ENCODE peak calls at places on chromosome 10, in nine cellular contexts. C is kidney, Y is tibial artery, Z is heart right ventricle, O is HL-60, R is pancreas, U is Panc1, L is fibroblast of mammary gland, M is fibroblast of lung. T is an unnamed sample.

GRCh38 chr10:117254774-117255735 is 14.1 kb downstream of the SLC18A2 start:
- DNase-seq in O (no peak), M (no peak), Z (no peak), Y (no peak), U (no peak), R (no peak), C (no peak), L (no peak), T (no peak)

GRCh38 chr10:80509403-80510161 is 28.1 kb upstream of the SH2D4B start:
- DNase-seq in Y (peak), L (peak), O (no peak), Z (peak), R (no peak), M (peak), C (peak), U (no peak), T (peak)

GRCh38 chr10:100829933-100830727 is 82.6 kb upstream of the SLF2 start:
- DNase-seq in C (no peak), R (no peak), Z (no peak), O (no peak), Y (no peak), U (no peak), L (no peak), M (no peak), T (no peak)

GRCh38 chr10:70528726-70529362 is 50.3 kb downstream of the PALD1 start:
- DNase-seq in L (peak), Y (no peak), C (no peak), R (no peak), Z (peak), M (peak), O (peak), U (no peak), T (no peak)

GRCh38 chr10:113261130-113261529 is 291.7 kb upstream of the HABP2 start:
- DNase-seq in R (no peak), U (no peak), L (no peak), C (no peak), M (no peak), Y (no peak), Z (no peak), O (no peak), T (no peak)

GRCh38 chr10:6774406-6774805 is 194.3 kb upstream of the PRKCQ start:
- DNase-seq in U (no peak), R (no peak), C (no peak), L (no peak), M (peak), O (no peak), Y (no peak), Z (no peak), T (no peak)

GRCh38 chr10:95121904-95122303 is 52.6 kb upstream of the CYP2C8 start:
- DNase-seq in M (no peak), Y (no peak), L (peak), Z (no peak), R (peak), U (no peak), O (no peak), C (no peak), T (no peak)

GRCh38 chr10:131059881-131060280 is 251.6 kb downstream of the TCERG1L start:
- DNase-seq in L (no peak), C (no peak), M (no peak), U (no peak), O (no peak), Z (no peak), R (no peak), Y (no peak), T (no peak)

DNA sequence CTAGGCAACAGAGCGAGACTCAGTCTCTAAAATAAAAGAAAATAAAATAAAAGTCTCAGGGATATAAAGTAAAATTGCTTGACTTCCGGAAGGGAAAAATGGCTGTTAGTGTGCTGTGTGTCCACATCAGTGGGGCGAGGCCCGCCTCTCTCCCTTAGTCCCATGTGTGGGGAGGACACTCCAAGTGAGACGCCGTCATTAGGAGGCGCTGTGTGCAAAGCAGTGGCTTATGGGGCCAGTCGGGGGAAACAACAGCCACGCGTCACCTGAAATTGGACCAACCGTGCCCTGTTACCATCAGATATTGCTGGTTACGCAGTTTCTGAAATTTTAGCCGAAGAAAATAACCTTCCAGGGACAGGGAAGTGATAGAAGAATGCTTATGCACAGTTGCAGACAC is 15.8 kb downstream of the SFXN4 start:
- DNase-seq in R (no peak), U (no peak), C (no peak), O (no peak), L (no peak), M (no peak), Z (no peak), Y (peak), T (no peak)
- TF ChIP-seq CTCF in R (no peak), U (no peak), C (no peak), O (no peak), L (no peak), M (no peak), Z (no peak), Y (no peak), T (peak)

GRCh38 chr10:25933653-25934608 is at the start of gene MYO3A:
- DNase-seq in Z (no peak), C (peak), U (no peak), M (no peak), Y (peak), O (no peak), R (peak), L (no peak), T (no peak)
- H3K4me3 ChIP-seq in Z (peak), C (peak), U (peak), M (no peak), Y (peak), O (no peak), R (peak), L (no peak), T (no peak)

DNA sequence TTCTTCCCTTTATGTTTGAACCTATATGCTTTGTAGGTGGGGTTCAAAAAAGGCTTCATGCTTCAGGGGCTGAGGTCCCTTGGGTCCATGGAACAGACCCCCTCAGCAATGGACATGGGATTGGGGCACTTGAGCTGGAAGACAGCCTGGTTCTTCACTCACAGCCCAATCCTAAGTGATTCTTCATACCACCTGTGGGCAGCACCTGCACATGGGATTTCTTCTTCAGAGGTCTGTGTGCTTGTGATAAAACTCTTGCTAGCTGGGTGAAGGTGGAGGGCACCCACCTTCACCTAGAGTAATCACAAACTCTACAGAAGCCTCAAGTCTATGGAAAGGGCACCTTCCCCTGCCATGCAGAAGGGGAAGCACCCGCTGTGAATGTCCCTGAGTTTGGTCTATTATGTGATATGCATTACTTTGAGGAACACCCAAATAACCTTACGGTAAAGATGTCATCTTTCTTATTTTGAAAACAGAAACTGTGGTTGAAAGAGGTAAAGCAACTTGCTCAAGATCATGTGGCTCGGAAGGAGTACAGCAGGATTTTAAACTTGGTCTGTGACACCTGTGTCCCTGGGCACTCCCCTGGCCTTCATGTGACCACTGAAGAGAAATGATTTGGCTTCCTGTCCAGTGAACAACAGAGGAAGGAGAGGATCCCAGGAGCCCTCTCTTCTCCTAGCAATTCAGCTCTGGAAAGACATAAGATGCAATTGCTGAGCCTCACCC is 469.5 kb upstream of the ZMIZ1 start:
- DNase-seq in O (no peak), R (no peak), Y (no peak), L (no peak), M (no peak), U (no peak), C (no peak), Z (no peak), T (no peak)
- TF ChIP-seq CTCF in O (no peak), R (no peak), Y (no peak), L (no peak), M (no peak), U (no peak), C (peak), Z (no peak), T (no peak)

DNA sequence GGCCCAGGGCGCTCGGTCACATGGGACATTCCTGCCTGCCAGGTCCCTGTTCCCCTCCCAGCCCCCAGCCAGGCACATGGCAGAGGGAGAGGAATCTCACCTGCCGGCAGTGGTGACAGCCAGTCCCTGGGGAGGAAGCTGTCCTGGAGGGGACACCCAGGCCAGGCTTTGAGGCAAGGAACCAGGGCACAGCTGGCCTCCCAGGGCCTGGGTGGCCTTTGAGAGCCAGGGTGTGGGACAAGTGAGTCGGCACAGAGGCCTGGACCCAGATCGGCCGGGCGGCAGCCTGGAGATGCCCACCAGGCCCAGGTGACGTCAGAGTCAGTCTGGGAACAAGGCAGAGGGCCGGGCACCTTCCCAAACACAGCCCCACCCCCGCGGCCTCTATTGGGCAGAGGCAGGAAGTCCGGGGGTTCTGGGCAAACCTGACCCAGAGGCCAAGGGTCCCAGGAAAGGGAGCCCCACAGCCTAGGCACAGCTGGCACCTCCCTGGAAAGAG is 65.0 kb upstream of the CFAP46 start:
- DNase-seq in R (no peak), O (no peak), L (no peak), U (no peak), M (no peak), Y (no peak), Z (no peak), C (peak), T (no peak)
- H3K4me3 ChIP-seq in R (no peak), O (no peak), L (no peak), U (no peak), M (no peak), Y (no peak), Z (no peak), C (no peak), T (no peak)

DNA sequence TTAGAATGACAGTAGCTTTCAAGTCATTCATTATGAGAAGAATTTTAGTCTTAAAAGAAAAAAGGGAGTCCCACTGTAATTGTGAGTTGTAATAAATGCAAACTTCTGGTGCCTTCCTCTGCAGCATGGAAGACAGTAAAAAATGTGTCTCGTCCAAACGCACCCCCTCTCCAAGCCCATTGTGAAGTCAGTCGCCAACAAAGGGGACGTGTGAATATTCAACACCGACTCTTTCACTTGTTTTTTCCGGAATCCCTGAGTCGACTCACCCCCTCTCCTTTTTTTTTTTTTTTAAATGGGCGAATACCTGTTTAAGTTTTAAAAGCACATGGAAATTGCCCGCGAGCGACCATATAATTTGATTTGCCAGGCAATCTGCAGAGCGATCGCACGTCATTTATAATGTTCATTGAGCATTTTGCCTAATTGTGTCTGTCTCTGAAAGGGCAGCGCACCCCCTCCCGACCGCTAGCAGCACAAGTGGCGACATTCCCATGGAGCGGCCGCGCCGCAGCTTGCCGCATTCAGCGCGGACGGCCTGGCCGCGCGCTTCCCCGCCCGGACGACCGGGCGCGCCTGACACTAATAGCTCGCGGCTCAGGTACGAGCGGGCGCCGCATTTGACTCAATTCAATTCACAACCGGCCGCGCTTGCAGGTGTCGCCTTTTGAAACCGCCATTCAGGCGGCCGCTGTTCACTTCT is 19.1 kb upstream of the PTF1A start:
- DNase-seq in U (no peak), O (no peak), M (no peak), R (peak), Y (no peak), L (no peak), C (no peak), Z (no peak), T (no peak)
- TF ChIP-seq CTCF in U (no peak), O (no peak), M (no peak), R (no peak), Y (no peak), L (no peak), C (no peak), Z (no peak), T (no peak)

DNA sequence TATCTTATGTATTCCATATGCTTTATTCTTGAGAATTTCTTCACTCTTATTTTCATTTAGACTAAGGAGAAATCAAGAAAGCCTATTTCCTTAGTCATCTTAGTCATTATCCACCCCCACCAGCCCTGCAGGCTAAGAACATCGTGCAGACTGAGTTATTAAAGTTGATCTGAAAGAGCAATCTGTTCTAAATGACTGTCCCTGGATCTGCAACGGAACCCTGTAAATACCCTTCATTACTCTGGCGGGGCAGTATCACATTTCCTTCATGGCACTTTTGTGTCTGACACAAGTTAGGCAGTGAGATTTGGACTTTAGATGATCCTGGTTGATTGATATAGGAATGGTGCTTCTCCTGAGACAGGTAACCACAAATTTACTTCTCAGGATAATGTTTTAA is 3.5 kb upstream of the MYPN start:
- DNase-seq in Y (no peak), L (peak), Z (no peak), U (peak), R (no peak), O (no peak), M (peak), C (no peak), T (peak)
- H3K4me3 ChIP-seq in Y (no peak), L (peak), Z (no peak), U (peak), R (no peak), O (no peak), M (no peak), C (no peak), T (peak)

GRCh38 chr10:58382489-58382995 is 2.7 kb upstream of the TFAM start:
- DNase-seq in L (no peak), O (no peak), Y (no peak), U (no peak), R (no peak), C (no peak), Z (no peak), M (no peak), T (no peak)

GRCh38 chr10:58384536-58384998 is 643 bp upstream of the TFAM start:
- DNase-seq in L (no peak), Y (no peak), Z (no peak), R (no peak), C (no peak), M (no peak), O (peak), U (peak), T (no peak)

GRCh38 chr10:58384095-58384494 is 1.1 kb upstream of the TFAM start:
- DNase-seq in C (no peak), L (no peak), O (peak), Y (no peak), M (peak), R (no peak), U (no peak), Z (no peak), T (no peak)

GRCh38 chr10:58384999-58385783 is at the start of gene TFAM:
- DNase-seq in U (peak), M (peak), L (peak), Z (peak), Y (peak), R (peak), C (peak), O (peak), T (peak)

GRCh38 chr10:58385784-58386112 is 538 bp downstream of the TFAM start:
- DNase-seq in C (peak), R (no peak), Y (no peak), L (peak), U (no peak), O (peak), M (peak), Z (no peak), T (no peak)
- TF ChIP-seq CTCF in C (no peak), R (no peak), Y (no peak), L (no peak), U (no peak), O (no peak), M (no peak), Z (no peak), T (no peak)

DNA sequence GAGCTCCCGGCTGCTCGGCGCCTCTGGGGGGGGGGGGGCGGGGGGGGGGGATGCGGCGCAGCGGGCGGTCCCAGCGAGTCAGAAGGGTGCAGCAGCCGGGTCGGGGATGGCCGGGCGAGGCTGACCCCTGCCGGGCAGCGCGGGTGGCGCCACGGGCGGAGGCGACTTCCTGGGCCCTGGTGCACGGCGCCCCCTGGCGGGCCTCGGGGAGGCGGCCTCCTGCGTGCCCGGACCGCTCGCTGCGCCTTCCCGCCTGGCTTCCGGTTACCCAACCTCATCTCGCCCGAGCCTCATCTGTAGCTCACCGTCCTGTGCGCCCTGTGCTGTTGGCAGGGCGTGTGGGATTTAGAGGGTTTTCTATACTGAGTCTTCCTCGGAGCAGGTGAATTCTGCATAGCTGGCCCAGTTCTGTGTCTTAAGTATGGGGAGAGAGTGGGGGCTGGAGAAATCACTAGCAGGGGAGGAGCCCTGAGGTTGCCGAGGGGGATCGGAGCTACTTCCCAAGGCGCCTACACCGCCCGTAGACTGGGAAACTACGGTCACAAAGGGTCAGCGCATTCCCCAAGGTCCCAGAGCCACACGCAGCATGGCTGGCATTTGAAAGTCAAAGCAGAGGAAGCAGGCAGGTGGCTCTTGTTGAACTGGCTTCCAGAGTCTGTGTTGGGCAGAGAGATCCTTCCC is 28.3 kb upstream of the WDFY4 start:
- DNase-seq in Z (peak), L (peak), M (peak), U (peak), C (peak), Y (peak), O (peak), R (peak), T (peak)
- H3K4me3 ChIP-seq in Z (peak), L (peak), M (peak), U (peak), C (peak), Y (peak), O (peak), R (peak), T (peak)

T was measured in HFF-Myc.